ENCODE peak calls at places on chromosomes 6 and 20, in five cellular contexts. B is IMR-90, G is spleen, T is esophagus muscularis mucosa, S is esophagus squamous epithelium. P is an unnamed sample.

GRCh38 chr20:59939052-59939878 is 840 bp downstream of the PPP1R3D start:
- DNase-seq in B (no peak), T (no peak), G (peak; percentile 90), S (no peak), P (peak; percentile 38)

GRCh38 chr6:83252717-83253116 is 59.6 kb downstream of the RWDD2A start:
- DNase-seq in S (no peak), B (peak; percentile 85), T (no peak), G (no peak), P (no peak)

GRCh38 chr20:43798591-43799149 is 71.9 kb upstream of the GTSF1L start:
- DNase-seq in S (no peak), T (no peak), B (no peak), G (no peak), P (no peak)

GRCh38 chr6:114216789-114217467 is 125.9 kb downstream of the HS3ST5 start:
- DNase-seq in B (no peak), T (no peak), S (no peak), G (no peak), P (no peak)

GRCh38 chr6:46688117-46688965 is 656 bp downstream of the TDRD6 start:
- DNase-seq in T (no peak), G (peak; percentile 71), B (no peak), S (no peak), P (no peak)

GRCh38 chr6:15404700-15404980 is 158.8 kb downstream of the JARID2 start:
- DNase-seq in B (no peak), T (no peak), G (no peak), S (no peak), P (no peak)

GRCh38 chr20:50580016-50580747 is 70.0 kb downstream of the PTPN1 start:
- DNase-seq in T (peak; percentile 92), G (peak; percentile 85), S (no peak), B (peak; percentile 41), P (peak; percentile 70)

GRCh38 chr6:112330877-112331260 is 16.3 kb upstream of the RFPL4B start:
- DNase-seq in T (no peak), G (no peak), S (no peak), B (no peak), P (no peak)

GRCh38 chr6:31954511-31954910 is 4.3 kb downstream of the NELFE start:
- DNase-seq in S (no peak), G (no peak), B (no peak), T (no peak), P (no peak)

GRCh38 chr6:72857791-72858190 is 235.9 kb downstream of the KCNQ5 start:
- DNase-seq in T (no peak), G (no peak), S (no peak), B (peak; percentile 59), P (no peak)

GRCh38 chr6:161434921-161435411 is 161.1 kb upstream of the AGPAT4 start:
- DNase-seq in S (no peak), G (no peak), B (peak; percentile 95), T (no peak), P (no peak)

GRCh38 chr6:4360920-4361319 is 225.5 kb upstream of the ECI2 start:
- DNase-seq in T (no peak), B (no peak), G (no peak), S (no peak), P (no peak)

GRCh38 chr6:57089265-57089664 is 723 bp upstream of the ZNF451 start:
- DNase-seq in G (no peak), B (no peak), T (no peak), S (no peak), P (no peak)

GRCh38 chr20:6333110-6333509 is 210.3 kb upstream of the FERMT1 start:
- DNase-seq in S (no peak), G (peak; percentile 18), T (no peak), B (no peak), P (no peak)

GRCh38 chr6:5302220-5302946 is 41.1 kb downstream of the FARS2 start:
- DNase-seq in S (no peak), B (peak; percentile 8), G (no peak), T (peak; percentile 86), P (no peak)

GRCh38 chr20:4159765-4160490 is 144.6 kb upstream of the RNF24 start:
- DNase-seq in G (peak; percentile 49), T (no peak), B (no peak), S (no peak), P (no peak)

GRCh38 chr6:82113231-82113630 is 134.3 kb downstream of the IBTK start:
- DNase-seq in T (no peak), G (no peak), S (no peak), B (no peak), P (no peak)

GRCh38 chr20:14193885-14194284 is 143.5 kb downstream of the FLRT3 start:
- DNase-seq in S (no peak), G (no peak), T (no peak), B (no peak), P (no peak)

GRCh38 chr6:119979862-119980261 is 630.3 kb upstream of the MAN1A1 start:
- DNase-seq in G (no peak), T (no peak), S (no peak), B (peak; percentile 2), P (no peak)

GRCh38 chr20:62685781-62686555 is 22.7 kb upstream of the NTSR1 start:
- DNase-seq in S (no peak), G (peak; percentile 90), B (no peak), T (no peak), P (no peak)

GRCh38 chr20:49696594-49696993 is 17.1 kb downstream of the B4GALT5 start:
- DNase-seq in S (no peak), T (no peak), B (no peak), G (no peak), P (no peak)

GRCh38 chr6:89464295-89464694 is 31.3 kb downstream of the ANKRD6 start:
- DNase-seq in S (no peak), G (no peak), T (no peak), B (no peak), P (no peak)

GRCh38 chr6:136641166-136641565 is 90.9 kb upstream of the MAP7 start:
- DNase-seq in G (no peak), T (no peak), S (no peak), B (no peak), P (no peak)

GRCh38 chr6:106162926-106163325 is 76.8 kb downstream of the PRDM1 start:
- DNase-seq in B (no peak), G (no peak), S (no peak), T (no peak), P (no peak)

GRCh38 chr20:49306903-49307336 is 29.1 kb upstream of the ZNFX1 start:
- DNase-seq in B (no peak), G (no peak), S (no peak), T (no peak), P (no peak)

GRCh38 chr6:158175111-158175510 is 7.0 kb downstream of the GTF2H5 start:
- DNase-seq in S (no peak), T (no peak), G (no peak), B (no peak), P (no peak)

GRCh38 chr6:2264932-2265331 is 19.5 kb upstream of the GMDS start:
- DNase-seq in S (no peak), G (no peak), T (no peak), B (peak; percentile 71), P (no peak)

GRCh38 chr6:2770171-2770570 is 5.0 kb downstream of the WRNIP1 start:
- DNase-seq in S (no peak), T (no peak), B (no peak), G (peak; percentile 77), P (no peak)

GRCh38 chr20:1472556-1473243 is 6.1 kb upstream of the NSFL1C start:
- DNase-seq in B (no peak), G (no peak), S (no peak), T (peak; percentile 37), P (no peak)

GRCh38 chr20:41734506-41734945 is 116.3 kb upstream of the CHD6 start:
- DNase-seq in G (no peak), B (peak; percentile 22), S (no peak), T (peak; percentile 82), P (peak; percentile 54)

GRCh38 chr6:26607434-26608230 is 10.9 kb downstream of the ABT1 start:
- DNase-seq in S (no peak), T (no peak), G (no peak), B (peak; percentile 58), P (peak; percentile 75)
- H3K4me3 ChIP-seq in S (no peak overlapping the region), T (peak overlapping the region; percentile 28), G (peak overlapping the region; percentile 13), B (peak overlapping the region; percentile 44), P (no peak overlapping the region)

DNA sequence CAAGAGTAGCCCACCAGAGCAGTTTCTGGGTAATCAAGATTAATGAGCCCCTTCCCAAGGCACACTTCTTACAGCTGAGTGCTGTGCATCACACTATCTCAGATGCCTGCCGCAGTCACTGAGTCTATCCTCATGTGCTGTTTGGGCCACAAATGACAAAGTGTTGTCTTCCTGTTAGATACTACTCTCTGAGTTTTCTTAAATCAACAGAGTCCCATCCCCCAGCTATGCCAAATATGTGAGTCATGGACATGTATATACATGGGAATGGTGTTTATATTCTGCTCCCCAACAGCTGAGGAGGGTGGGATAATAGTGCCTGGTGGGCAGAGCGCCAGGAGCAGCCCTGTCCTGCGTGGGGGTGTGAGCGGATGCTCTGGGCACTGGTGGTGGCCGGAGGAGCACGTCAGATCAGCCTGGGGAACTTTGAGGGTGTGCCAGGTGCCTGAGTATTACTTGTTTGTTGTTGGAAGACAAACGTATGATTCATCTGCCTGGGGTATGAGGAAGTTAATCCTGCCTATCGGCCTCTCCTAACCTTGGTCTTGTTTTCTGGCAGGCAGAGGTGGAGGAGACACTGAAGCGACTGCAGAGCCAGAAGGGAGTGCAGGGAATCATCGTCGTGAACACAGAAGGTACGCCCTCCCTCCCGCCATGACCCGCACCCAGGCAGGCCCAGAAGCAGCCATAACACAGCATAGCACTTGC is 9.6 kb downstream of the DYNLRB1 start:
- DNase-seq in G (no peak), S (no peak), T (peak; percentile 95), B (peak; percentile 100), P (peak; percentile 83)
- TF ChIP-seq POLR2A in G (no peak), S (no peak), T (no peak), B (peak; percentile 54), P (peak; percentile 77)

DNA sequence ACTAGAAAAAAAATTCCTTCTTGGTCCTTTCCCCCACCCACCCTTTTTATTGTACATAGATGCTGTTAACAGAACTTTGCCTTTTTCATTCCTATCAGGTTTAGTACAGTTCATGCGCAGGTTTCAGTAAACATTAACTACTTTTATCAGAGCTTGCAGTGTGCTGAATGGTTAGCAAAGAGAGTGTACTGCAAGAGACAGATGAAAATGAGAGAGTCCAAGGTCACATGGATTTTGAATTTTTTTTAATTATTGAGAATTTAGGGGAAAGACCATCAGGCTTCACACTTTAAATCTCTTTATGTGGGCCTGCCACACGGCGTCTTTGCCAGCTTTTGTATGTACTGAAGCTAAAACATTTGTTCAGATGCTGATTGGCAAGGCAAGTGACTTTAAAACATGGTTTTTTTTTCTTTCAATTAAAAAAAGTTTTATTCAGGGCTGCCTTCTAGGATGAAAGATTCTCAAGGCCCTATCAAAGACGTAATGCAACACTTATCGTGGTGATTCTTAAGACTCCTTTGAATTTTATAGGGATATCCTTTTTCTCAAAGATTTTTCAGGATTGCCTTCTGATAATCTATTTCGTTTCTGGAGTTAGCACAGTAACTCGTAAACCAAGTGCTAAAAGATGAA is 32.2 kb downstream of the RREB1 start:
- DNase-seq in S (no peak), T (no peak), G (no peak), B (no peak), P (no peak)
- H3K4me3 ChIP-seq in S (peak overlapping the region; percentile 77), T (no peak overlapping the region), G (peak overlapping the region; percentile 55), B (no peak overlapping the region), P (no peak overlapping the region)

GRCh38 chr20:36605309-36606170 is at the start of gene RAB5IF:
- DNase-seq in G (peak; percentile 100), S (peak; percentile 90), B (peak; percentile 98), T (peak; percentile 100), P (peak; percentile 99)

GRCh38 chr20:36607586-36608387 is 2.2 kb downstream of the RAB5IF start:
- DNase-seq in T (no peak), G (no peak), B (no peak), S (no peak), P (no peak)

GRCh38 chr20:36601546-36601945 is 4.0 kb upstream of the RAB5IF start:
- DNase-seq in B (no peak), T (no peak), S (no peak), G (no peak), P (no peak)

GRCh38 chr20:36604952-36605308 is 649 bp upstream of the RAB5IF start:
- DNase-seq in G (peak; percentile 93), S (no peak), B (no peak), T (no peak), P (peak; percentile 46)

GRCh38 chr20:36606171-36607116 is 865 bp downstream of the RAB5IF start:
- DNase-seq in S (no peak), T (no peak), G (no peak), B (peak; percentile 21), P (no peak)
- TF ChIP-seq POLR2A in S (no peak), T (no peak), G (no peak), B (no peak), P (no peak)